ENCODE peak calls at places on chromosomes 4 and X, in six cellular contexts. M, T, N, G, B and P are unnamed samples.

GRCh38 chrX:133516691-133517090 is 101.4 kb upstream of the GPC4 start:
- DNase-seq in M (no peak), T (no peak), N (no peak), G (no peak), B (no peak), P (no peak)

GRCh38 chrX:24282381-24283121 is 31.3 kb downstream of the SUPT20HL2 start:
- DNase-seq in M (no peak), T (no peak), N (no peak), G (no peak), B (peak; percentile 63), P (peak; percentile 20)

GRCh38 chr4:128796934-128797333 is 12.6 kb upstream of the JADE1 start:
- DNase-seq in M (no peak), T (no peak), N (peak; percentile 81), G (no peak), B (no peak), P (no peak)

GRCh38 chr4:86685401-86685800 is 91.3 kb downstream of the PTPN13 start:
- DNase-seq in M (no peak), T (no peak), N (peak; percentile 44), G (peak; percentile 5), B (no peak), P (no peak)

GRCh38 chrX:108699368-108699767 is 37.0 kb downstream of the IRS4 start:
- DNase-seq in M (no peak), T (no peak), N (peak; percentile 66), G (peak; percentile 2), B (no peak), P (no peak)

GRCh38 chrX:36978886-36979285 is 29.3 kb upstream of the FAM47C start:
- DNase-seq in M (no peak), T (no peak), N (peak; percentile 46), G (peak; percentile 47), B (no peak), P (no peak)

GRCh38 chr4:7843831-7844230 is 95.8 kb downstream of the AFAP1 start:
- DNase-seq in M (no peak), T (no peak), N (peak; percentile 17), G (no peak), B (no peak), P (no peak)

GRCh38 chr4:7956306-7957112 is 16.8 kb upstream of the AFAP1 start:
- DNase-seq in M (peak; percentile 86), T (peak; percentile 66), N (peak; percentile 86), G (peak; percentile 70), B (no peak), P (no peak)

GRCh38 chr4:137659431-137659830 is 127.1 kb upstream of the PCDH18 start:
- DNase-seq in M (no peak), T (no peak), N (no peak), G (peak; percentile 68), B (no peak), P (no peak)

GRCh38 chrX:112071132-112071531 is 11.4 kb downstream of the TRPC5 start:
- DNase-seq in M (no peak), T (no peak), N (no peak), G (no peak), B (no peak), P (no peak)

GRCh38 chrX:34584781-34585180 is 72.3 kb downstream of the TMEM47 start:
- DNase-seq in M (no peak), T (no peak), N (no peak), G (no peak), B (no peak), P (no peak)

GRCh38 chr4:5474756-5475155 is 233.6 kb downstream of the EVC2 start:
- DNase-seq in M (no peak), T (no peak), N (peak; percentile 10), G (peak; percentile 63), B (peak; percentile 40), P (no peak)

GRCh38 chr4:38322709-38323108 is 341.3 kb upstream of the KLF3 start:
- DNase-seq in M (peak; percentile 84), T (peak; percentile 56), N (peak; percentile 44), G (peak; percentile 82), B (no peak), P (no peak)

GRCh38 chrX:44012484-44013096 is 39.4 kb upstream of the NDP start:
- DNase-seq in M (no peak), T (peak; percentile 49), N (peak; percentile 95), G (peak; percentile 82), B (no peak), P (peak; percentile 38)

GRCh38 chrX:87310780-87311179 is 206.8 kb upstream of the KLHL4 start:
- DNase-seq in M (no peak), T (no peak), N (no peak), G (no peak), B (no peak), P (no peak)

GRCh38 chr4:102723511-102723910 is 37.3 kb downstream of the MANBA start:
- DNase-seq in M (no peak), T (no peak), N (no peak), G (no peak), B (no peak), P (no peak)

GRCh38 chr4:3315566-3315965 is 22.7 kb downstream of the RGS12 start:
- DNase-seq in M (peak; percentile 50), T (no peak), N (no peak), G (no peak), B (peak; percentile 19), P (peak; percentile 25)

GRCh38 chrX:48709522-48710117 is 13.1 kb downstream of the SUV39H1 start:
- DNase-seq in M (no peak), T (no peak), N (no peak), G (no peak), B (no peak), P (no peak)

GRCh38 chr4:14070289-14070880 is 442.9 kb upstream of the BOD1L1 start:
- DNase-seq in M (no peak), T (no peak), N (no peak), G (no peak), B (no peak), P (no peak)

GRCh38 chr4:174119051-174119450 is 164.4 kb downstream of the FBXO8 start:
- DNase-seq in M (no peak), T (no peak), N (peak; percentile 27), G (peak; percentile 6), B (no peak), P (no peak)

GRCh38 chr4:116866116-116866515 is 219.3 kb downstream of the TRAM1L1 start:
- DNase-seq in M (no peak), T (no peak), N (no peak), G (peak; percentile 41), B (no peak), P (no peak)

GRCh38 chr4:2083826-2084160 is 24.7 kb downstream of the NAT8L start:
- DNase-seq in M (peak; percentile 27), T (no peak), N (no peak), G (no peak), B (peak; percentile 17), P (peak; percentile 32)

GRCh38 chrX:120262781-120263719 is 12.4 kb downstream of the ZBTB33 start:
- DNase-seq in M (no peak), T (no peak), N (no peak), G (no peak), B (peak; percentile 57), P (no peak)

GRCh38 chrX:109927663-109928273 is 75.1 kb upstream of the TMEM164 start:
- DNase-seq in M (no peak), T (no peak), N (no peak), G (no peak), B (no peak), P (no peak)

GRCh38 chrX:78514852-78515251 is 144.3 kb downstream of the RTL3 start:
- DNase-seq in M (no peak), T (no peak), N (peak; percentile 63), G (peak; percentile 4), B (peak; percentile 84), P (no peak)

GRCh38 chr4:57442834-57443291 is 332.7 kb upstream of the IGFBP7 start:
- DNase-seq in M (no peak), T (no peak), N (peak; percentile 78), G (peak; percentile 6), B (peak; percentile 93), P (peak; percentile 28)

GRCh38 chrX:51461053-51462050 is 35.0 kb downstream of the NUDT11 start:
- DNase-seq in M (no peak), T (no peak), N (peak; percentile 40), G (peak; percentile 10), B (no peak), P (no peak)

GRCh38 chrX:43557792-43558191 is 98.3 kb upstream of the MAOA start:
- DNase-seq in M (no peak), T (no peak), N (peak; percentile 75), G (peak; percentile 20), B (peak; percentile 84), P (no peak)

GRCh38 chr4:142353149-142353738 is 492.9 kb downstream of the INPP4B start:
- DNase-seq in M (no peak), T (no peak), N (peak; percentile 88), G (peak; percentile 63), B (no peak), P (no peak)

GRCh38 chr4:142354041-142354440 is 492.1 kb downstream of the INPP4B start:
- DNase-seq in M (no peak), T (no peak), N (peak; percentile 51), G (peak; percentile 27), B (no peak), P (no peak)

GRCh38 chr4:142355417-142355930 is 490.6 kb downstream of the INPP4B start:
- DNase-seq in M (no peak), T (no peak), N (no peak), G (peak; percentile 19), B (no peak), P (no peak)

GRCh38 chr4:142356118-142356759 is 489.9 kb downstream of the INPP4B start:
- DNase-seq in M (no peak), T (no peak), N (no peak), G (no peak), B (no peak), P (no peak)

GRCh38 chr4:142354794-142355416 is 491.2 kb downstream of the INPP4B start:
- DNase-seq in M (no peak), T (no peak), N (peak; percentile 37), G (no peak), B (no peak), P (no peak)
- H3K4me1 ChIP-seq in M (peaks cover 14% of the 10 kb centered on the region), T (peaks cover 34% of the 10 kb centered on the region), N (peaks cover 46% of the 10 kb centered on the region), G (peaks cover 8% of the 10 kb centered on the region), B (no peaks in the 10 kb centered on the region), P (no peaks in the 10 kb centered on the region)

GRCh38 chr4:161841759-161842158 is 322.0 kb downstream of the FSTL5 start:
- DNase-seq in M (no peak), T (no peak), N (peak; percentile 3), G (no peak), B (no peak), P (no peak)
- TF ChIP-seq CTCF in M (no peak), T (no peak), N (no peak), G (no peak), B (no peak), P (no peak)

DNA sequence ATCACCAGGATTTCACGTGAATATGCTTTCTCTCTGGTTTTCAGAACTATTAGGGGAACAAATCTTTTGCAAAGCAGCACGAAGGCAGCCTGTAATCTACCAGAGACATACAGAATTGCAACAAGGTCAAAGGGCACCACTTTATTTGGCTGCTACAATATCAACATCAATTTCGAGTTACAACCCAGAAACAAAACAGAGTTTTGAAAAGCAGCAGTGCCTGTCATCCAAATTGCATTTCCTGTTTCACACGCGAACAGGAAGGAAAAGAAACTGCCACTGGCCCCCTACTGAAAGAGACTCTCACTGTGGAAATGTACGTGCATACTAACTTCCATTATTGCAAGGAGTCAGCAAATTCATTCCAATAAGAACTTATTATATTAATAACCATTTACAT is 17.1 kb upstream of the C1QTNF7 start:
- DNase-seq in M (no peak), T (no peak), N (no peak), G (no peak), B (no peak), P (no peak)
- H3K4me1 ChIP-seq in M (peaks cover 4% of the 10 kb centered on the region), T (no peaks in the 10 kb centered on the region), N (no peaks in the 10 kb centered on the region), G (peaks cover 4% of the 10 kb centered on the region), B (no peaks in the 10 kb centered on the region), P (no peaks in the 10 kb centered on the region)

GRCh38 chr4:179095585-179096228 is 1653.5 kb upstream of the AGA start:
- DNase-seq in M (no peak), T (no peak), N (peak; percentile 26), G (peak; percentile 35), B (peak; percentile 78), P (no peak)

GRCh38 chr4:179097741-179098140 is 1655.5 kb upstream of the AGA start:
- DNase-seq in M (no peak), T (no peak), N (peak; percentile 23), G (peak; percentile 27), B (peak; percentile 78), P (no peak)
- TF ChIP-seq CTCF in M (no peak), T (no peak), N (no peak), G (no peak), B (no peak), P (no peak)